ENCODE peak calls at places on chromosome 6, in ten cellular contexts. C, D, K, N, T, G, P, F, Y and A are unnamed samples.

GRCh38 chr6:161444966-161445799 is 171.3 kb upstream of the AGPAT4 start:
- DNase-seq in C (no peak), D (no peak), K (no peak), N (no peak), T (no peak), G (no peak), P (no peak), F (no peak), Y (no peak), A (no peak)

GRCh38 chr6:19723533-19723932 is 113.6 kb upstream of the ID4 start:
- DNase-seq in C (no peak), D (no peak), K (no peak), N (no peak), T (no peak), G (no peak), P (peak), F (peak), Y (no peak), A (no peak)

GRCh38 chr6:111800468-111800760 is 72.8 kb downstream of the FYN start:
- DNase-seq in C (no peak), D (no peak), K (no peak), N (no peak), T (no peak), G (no peak), P (no peak), F (no peak), Y (no peak), A (no peak)

GRCh38 chr6:63807056-63807455 is 171.5 kb downstream of the PHF3 start:
- DNase-seq in C (no peak), D (no peak), K (no peak), N (no peak), T (peak), G (no peak), P (peak), F (peak), Y (no peak), A (no peak)

GRCh38 chr6:23611776-23612381 is 514.1 kb upstream of the NRSN1 start:
- DNase-seq in C (peak), D (no peak), K (no peak), N (no peak), T (no peak), G (no peak), P (no peak), F (no peak), Y (no peak), A (no peak)

GRCh38 chr6:35305117-35305516 is 7.5 kb downstream of the DEF6 start:
- DNase-seq in C (no peak), D (no peak), K (no peak), N (no peak), T (no peak), G (no peak), P (no peak), F (no peak), Y (no peak), A (no peak)

GRCh38 chr6:48628316-48628715 is 517.3 kb upstream of the PTCHD4 start:
- DNase-seq in C (no peak), D (no peak), K (no peak), N (no peak), T (no peak), G (no peak), P (peak), F (peak), Y (no peak), A (no peak)

GRCh38 chr6:40378071-40378724 is 209.0 kb downstream of the LRFN2 start:
- DNase-seq in C (no peak), D (no peak), K (no peak), N (no peak), T (peak), G (no peak), P (no peak), F (no peak), Y (no peak), A (no peak)

GRCh38 chr6:26019261-26019845 is 56.8 kb downstream of the TRIM38 start:
- DNase-seq in C (no peak), D (no peak), K (no peak), N (no peak), T (no peak), G (no peak), P (peak), F (no peak), Y (no peak), A (no peak)

GRCh38 chr6:77740380-77740779 is 87.5 kb downstream of the MEI4 start:
- DNase-seq in C (no peak), D (no peak), K (no peak), N (no peak), T (peak), G (no peak), P (peak), F (peak), Y (no peak), A (no peak)

GRCh38 chr6:3722211-3722621 is 29.3 kb downstream of the PXDC1 start:
- DNase-seq in C (no peak), D (no peak), K (no peak), N (no peak), T (no peak), G (no peak), P (peak), F (no peak), Y (no peak), A (no peak)

GRCh38 chr6:13531956-13532355 is 42.4 kb upstream of the SIRT5 start:
- DNase-seq in C (no peak), D (no peak), K (no peak), N (no peak), T (no peak), G (peak), P (no peak), F (no peak), Y (no peak), A (no peak)